ENCODE peak calls at places on chromosomes 5 and 9, in eight cellular contexts. I is AG08396; Z is CD8-positive, alpha-beta memory T cell; C is H4; U is hypothalamus; Y is endodermal cell; O is H7; F is stimulated activated CD4-positive, alpha-beta T cell treated with anti-CD3 and anti-CD28 coated beads, Interleukin-1b, Interleukin-23, amount 100 ng/mL, for 24 hours. A is an unnamed sample.

GRCh38 chr9:77879344-77880089 is 152.1 kb downstream of the GNAQ start:
- DNase-seq in I (no peak), Z (no peak), C (no peak), U (no peak), Y (no peak), O (no peak), F (no peak), A (no peak)

GRCh38 chr5:6448622-6449464 is at the start of gene UBE2QL1:
- DNase-seq in I (no peak), Z (peak; percentile 14), C (no peak), U (no peak), Y (peak; percentile 78), O (peak; percentile 83), F (peak; percentile 14), A (no peak)

GRCh38 chr5:79595086-79595485 is 17.2 kb upstream of the TENT2 start:
- DNase-seq in I (no peak), Z (no peak), C (no peak), U (no peak), Y (no peak), O (no peak), F (no peak), A (no peak)

GRCh38 chr5:34053133-34053532 is 10.1 kb upstream of the C1QTNF3 start:
- DNase-seq in I (peak; percentile 75), Z (no peak), C (no peak), U (no peak), Y (no peak), O (no peak), F (no peak), A (peak; percentile 32)

GRCh38 chr9:92480332-92480771 is 2.0 kb downstream of the ASPN start:
- DNase-seq in I (no peak), Z (no peak), C (no peak), U (no peak), Y (no peak), O (no peak), F (no peak), A (no peak)

GRCh38 chr9:70435948-70436347 is 21.5 kb upstream of the KLF9 start:
- DNase-seq in I (peak; percentile 17), Z (no peak), C (peak; percentile 16), U (no peak), Y (no peak), O (no peak), F (no peak), A (no peak)

GRCh38 chr9:128683340-128684064 is 5.5 kb upstream of the SET start:
- DNase-seq in I (peak; percentile 27), Z (peak; percentile 13), C (no peak), U (no peak), Y (peak; percentile 97), O (peak; percentile 95), F (no peak), A (peak; percentile 17)

GRCh38 chr5:111829701-111830100 is 72.7 kb upstream of the NREP start:
- DNase-seq in I (peak; percentile 17), Z (no peak), C (peak; percentile 79), U (no peak), Y (no peak), O (no peak), F (no peak), A (no peak)

GRCh38 chr5:138874771-138875628 is at the start of gene LRRTM2:
- DNase-seq in I (peak; percentile 70), Z (no peak), C (peak; percentile 88), U (peak; percentile 73), Y (no peak), O (no peak), F (no peak), A (peak; percentile 31)

GRCh38 chr5:177498013-177498847 is 826 bp upstream of the PDLIM7 start:
- DNase-seq in I (no peak), Z (no peak), C (no peak), U (no peak), Y (peak; percentile 55), O (peak; percentile 84), F (no peak), A (no peak)

GRCh38 chr5:161314033-161314432 is 232.5 kb downstream of the GABRB2 start:
- DNase-seq in I (no peak), Z (no peak), C (peak; percentile 4), U (no peak), Y (no peak), O (no peak), F (no peak), A (no peak)

GRCh38 chr9:80498165-80498564 is 926.4 kb downstream of the TLE4 start:
- DNase-seq in I (no peak), Z (no peak), C (no peak), U (no peak), Y (no peak), O (no peak), F (no peak), A (no peak)

GRCh38 chr5:16842916-16843315 is 93.2 kb downstream of the MYO10 start:
- DNase-seq in I (no peak), Z (no peak), C (no peak), U (no peak), Y (no peak), O (no peak), F (no peak), A (no peak)

GRCh38 chr9:130997395-130997684 is 11.6 kb upstream of the LAMC3 start:
- DNase-seq in I (no peak), Z (no peak), C (no peak), U (no peak), Y (no peak), O (no peak), F (no peak), A (no peak)

GRCh38 chr9:125977223-125977622 is 230.1 kb downstream of the PBX3 start:
- DNase-seq in I (no peak), Z (no peak), C (no peak), U (no peak), Y (no peak), O (no peak), F (no peak), A (no peak)

GRCh38 chr9:116317503-116317902 is 163.9 kb downstream of the PAPPA start:
- DNase-seq in I (no peak), Z (no peak), C (no peak), U (no peak), Y (no peak), O (no peak), F (no peak), A (no peak)

GRCh38 chr9:8734760-8735159 is 935.2 kb upstream of the DMAC1 start:
- DNase-seq in I (no peak), Z (no peak), C (no peak), U (no peak), Y (peak; percentile 78), O (peak; percentile 29), F (no peak), A (no peak)

GRCh38 chr5:39854771-39855170 is 430.0 kb upstream of the DAB2 start:
- DNase-seq in I (no peak), Z (no peak), C (no peak), U (no peak), Y (no peak), O (no peak), F (no peak), A (no peak)

GRCh38 chr5:138610468-138611294 is 35.5 kb upstream of the HSPA9 start:
- DNase-seq in I (peak; percentile 27), Z (no peak), C (no peak), U (peak; percentile 87), Y (peak; percentile 78), O (peak; percentile 68), F (no peak), A (no peak)

GRCh38 chr5:116225318-116225717 is 140.5 kb downstream of the COMMD10 start:
- DNase-seq in I (no peak), Z (no peak), C (no peak), U (no peak), Y (no peak), O (no peak), F (no peak), A (no peak)

GRCh38 chr5:65163698-65164097 is 318.0 kb downstream of the ADAMTS6 start:
- DNase-seq in I (peak; percentile 77), Z (no peak), C (no peak), U (no peak), Y (no peak), O (no peak), F (no peak), A (no peak)

GRCh38 chr5:127878174-127878750 is 175.1 kb downstream of the CCDC192 start:
- DNase-seq in I (peak; percentile 40), Z (no peak), C (peak; percentile 73), U (no peak), Y (peak; percentile 87), O (peak; percentile 58), F (no peak), A (peak; percentile 20)

GRCh38 chr5:149406203-149406978 is 27.3 kb upstream of the IL17B start:
- DNase-seq in I (peak; percentile 91), Z (no peak), C (peak; percentile 51), U (no peak), Y (peak; percentile 80), O (peak; percentile 80), F (no peak), A (no peak)

GRCh38 chr5:177390363-177391300 is 6.4 kb downstream of the SLC34A1 start:
- DNase-seq in I (peak; percentile 91), Z (peak; percentile 86), C (peak; percentile 93), U (peak; percentile 49), Y (peak; percentile 96), O (peak; percentile 97), F (peak; percentile 82), A (peak; percentile 94)

GRCh38 chr9:88396836-88397577 is 8.8 kb downstream of the SPIN1 start:
- DNase-seq in I (peak; percentile 36), Z (no peak), C (no peak), U (no peak), Y (no peak), O (no peak), F (no peak), A (no peak)

GRCh38 chr5:96033116-96033515 is 71.5 kb upstream of the ELL2 start:
- DNase-seq in I (no peak), Z (no peak), C (no peak), U (no peak), Y (no peak), O (no peak), F (no peak), A (no peak)

GRCh38 chr9:89191004-89191403 is 12.4 kb upstream of the SHC3 start:
- DNase-seq in I (no peak), Z (no peak), C (no peak), U (no peak), Y (no peak), O (no peak), F (no peak), A (no peak)

GRCh38 chr5:158921441-158922262 is 178.1 kb downstream of the EBF1 start:
- DNase-seq in I (no peak), Z (no peak), C (no peak), U (no peak), Y (no peak), O (no peak), F (no peak), A (no peak)

GRCh38 chr9:113216406-113216805 is 4.7 kb downstream of the FKBP15 start:
- DNase-seq in I (no peak), Z (no peak), C (no peak), U (no peak), Y (no peak), O (no peak), F (no peak), A (no peak)

GRCh38 chr5:142110046-142110531 is 1.5 kb downstream of the NDFIP1 start:
- DNase-seq in I (peak; percentile 56), Z (peak; percentile 62), C (peak; percentile 40), U (peak; percentile 17), Y (no peak), O (no peak), F (no peak), A (no peak)

GRCh38 chr9:32255026-32255425 is 129.4 kb upstream of the ACO1 start:
- DNase-seq in I (no peak), Z (no peak), C (no peak), U (no peak), Y (no peak), O (no peak), F (no peak), A (no peak)

GRCh38 chr9:127915801-127916664 is 808 bp downstream of the ST6GALNAC4 start:
- DNase-seq in I (no peak), Z (peak; percentile 77), C (no peak), U (no peak), Y (peak; percentile 59), O (peak; percentile 65), F (no peak), A (no peak)

GRCh38 chr5:111704452-111705085 is 52.4 kb downstream of the NREP start:
- DNase-seq in I (no peak), Z (no peak), C (no peak), U (no peak), Y (no peak), O (no peak), F (no peak), A (no peak)

GRCh38 chr5:132069561-132069960 is 4.0 kb upstream of the CSF2 start:
- DNase-seq in I (no peak), Z (no peak), C (no peak), U (no peak), Y (no peak), O (no peak), F (no peak), A (no peak)